ENCODE peak calls at places on chromosomes 5 and 9, in seven cellular contexts. X is SK-N-DZ; R is kidney; Z is stromal cell of bone marrow; T is activated T-cell treated with anti-CD3 and anti-CD28 coated beads for 1 hour; E is CD4-positive, alpha-beta memory T cell; Y is omental fat pad. A is an unnamed sample.

GRCh38 chr5:107467137-107467932 is 203.4 kb downstream of the EFNA5 start:
- DNase-seq in X (no peak), E (no peak), Z (no peak), Y (no peak), T (no peak), R (no peak), A (no peak)

GRCh38 chr9:73869261-73869660 is 627.9 kb upstream of the RORB start:
- DNase-seq in Y (no peak), Z (peak; percentile 35), X (no peak), E (peak; percentile 19), R (no peak), T (no peak), A (peak; percentile 1)

GRCh38 chr5:21615195-21615765 is 1237.9 kb downstream of the CDH12 start:
- DNase-seq in X (no peak), Y (no peak), R (peak; percentile 60), Z (no peak), T (no peak), E (no peak), A (no peak)

GRCh38 chr5:53339962-53340540 is 140.4 kb upstream of the FST start:
- DNase-seq in T (no peak), Y (no peak), X (no peak), R (no peak), E (no peak), Z (no peak), A (no peak)

GRCh38 chr5:81856948-81857928 is 106.3 kb upstream of the SSBP2 start:
- DNase-seq in T (no peak), Y (peak; percentile 28), R (peak; percentile 81), E (no peak), X (no peak), Z (no peak), A (no peak)

GRCh38 chr5:32000726-32001125 is 173.4 kb downstream of the GOLPH3 start:
- DNase-seq in R (no peak), T (no peak), Y (no peak), E (no peak), Z (no peak), X (no peak), A (no peak)

GRCh38 chr5:149747833-149748366 is 17.8 kb downstream of the PPARGC1B start:
- DNase-seq in X (no peak), T (no peak), Y (no peak), E (no peak), Z (no peak), R (no peak), A (no peak)

GRCh38 chr9:70535546-70536323 is 121.3 kb upstream of the KLF9 start:
- DNase-seq in Z (no peak), X (no peak), E (no peak), Y (no peak), R (no peak), T (no peak), A (no peak)

GRCh38 chr5:6158974-6159863 is 219.1 kb downstream of the MED10 start:
- DNase-seq in X (no peak), E (no peak), R (no peak), Y (no peak), Z (peak; percentile 89), T (no peak), A (no peak)

GRCh38 chr5:76947064-76947463 is 5.8 kb upstream of the CRHBP start:
- DNase-seq in E (no peak), R (no peak), Z (no peak), Y (no peak), T (no peak), X (no peak), A (no peak)

GRCh38 chr9:137234758-137235423 is 4.2 kb downstream of the SLC34A3 start:
- DNase-seq in X (no peak), E (no peak), Y (no peak), R (no peak), T (no peak), Z (no peak), A (no peak)

GRCh38 chr9:121926417-121926816 is 166.7 kb downstream of the TTLL11 start:
- DNase-seq in T (no peak), Y (no peak), E (no peak), R (no peak), Z (no peak), X (no peak), A (no peak)

GRCh38 chr5:145834917-145835838 is at the start of gene PRELID2:
- DNase-seq in Z (peak; percentile 79), E (peak; percentile 31), R (peak; percentile 93), Y (peak; percentile 71), T (peak; percentile 9), X (peak; percentile 87), A (peak; percentile 49)

GRCh38 chr5:58087131-58087530 is 372.8 kb downstream of the PLK2 start:
- DNase-seq in T (no peak), X (no peak), R (no peak), E (no peak), Z (no peak), Y (no peak), A (no peak)

GRCh38 chr5:34410411-34411139 is 245.6 kb upstream of the RAI14 start:
- DNase-seq in T (no peak), R (no peak), X (no peak), Y (no peak), Z (no peak), E (no peak), A (no peak)

GRCh38 chr5:66652818-66653217 is 56.6 kb downstream of the MAST4 start:
- DNase-seq in Y (no peak), E (no peak), T (no peak), R (no peak), X (no peak), Z (no peak), A (no peak)

GRCh38 chr9:123359106-123359505 is 3.1 kb downstream of the CRB2 start:
- DNase-seq in X (no peak), Y (no peak), T (no peak), R (no peak), E (no peak), Z (no peak), A (no peak)

GRCh38 chr5:142106061-142106460 is 2.5 kb upstream of the NDFIP1 start:
- DNase-seq in E (no peak), X (no peak), Z (peak; percentile 96), Y (no peak), R (no peak), T (no peak), A (no peak)

A was measured in CD8-positive, alpha-beta T cell.